ENCODE peak calls at places on chromosomes 11 and 22, in nine cellular contexts. P, S, K, R, E, T, Q, U and V are unnamed samples.

GRCh38 chr22:24037851-24038765 is 27.0 kb downstream of the CABIN1 start:
- DNase-seq in P (no peak), S (no peak), K (no peak), R (no peak), E (peak), T (no peak), Q (peak), U (no peak), V (no peak)

GRCh38 chr22:31378123-31378522 is 21.3 kb upstream of the DRG1 start:
- DNase-seq in P (no peak), S (no peak), K (no peak), R (no peak), E (no peak), T (no peak), Q (no peak), U (peak), V (no peak)

GRCh38 chr11:2314525-2315394 is 12.9 kb downstream of the TSPAN32 start:
- DNase-seq in P (peak), S (no peak), K (peak), R (peak), E (peak), T (peak), Q (no peak), U (peak), V (no peak)

GRCh38 chr11:112961751-112962747 is 829 bp downstream of the NCAM1 start:
- DNase-seq in P (no peak), S (peak), K (no peak), R (peak), E (no peak), T (no peak), Q (no peak), U (peak), V (no peak)

GRCh38 chr11:127270848-127271247 is 270.3 kb upstream of the KIRREL3 start:
- DNase-seq in P (no peak), S (no peak), K (no peak), R (no peak), E (no peak), T (no peak), Q (no peak), U (no peak), V (no peak)

GRCh38 chr11:2787816-2788750 is 88.3 kb upstream of the KCNQ1OT1 start:
- DNase-seq in P (no peak), S (peak), K (no peak), R (no peak), E (peak), T (no peak), Q (peak), U (no peak), V (no peak)

GRCh38 chr22:40633036-40633435 is 3.5 kb downstream of the MRTFA start:
- DNase-seq in P (no peak), S (no peak), K (no peak), R (no peak), E (no peak), T (no peak), Q (no peak), U (no peak), V (no peak)

GRCh38 chr11:132744771-132745170 is 787.5 kb downstream of the OPCML start:
- DNase-seq in P (no peak), S (no peak), K (no peak), R (no peak), E (no peak), T (no peak), Q (no peak), U (peak), V (no peak)

GRCh38 chr22:28703436-28703835 is 23.8 kb upstream of the TTC28 start:
- DNase-seq in P (no peak), S (no peak), K (no peak), R (no peak), E (no peak), T (no peak), Q (no peak), U (peak), V (no peak)

GRCh38 chr11:75626692-75627536 is 41.9 kb downstream of the MAP6 start:
- DNase-seq in P (no peak), S (no peak), K (no peak), R (no peak), E (no peak), T (peak), Q (no peak), U (no peak), V (no peak)

GRCh38 chr11:119584193-119585037 is 144.6 kb downstream of the NECTIN1 start:
- DNase-seq in P (no peak), S (peak), K (no peak), R (peak), E (peak), T (peak), Q (no peak), U (peak), V (peak)

GRCh38 chr11:6607190-6607635 is 3.6 kb downstream of the ILK start:
- DNase-seq in P (no peak), S (no peak), K (no peak), R (no peak), E (no peak), T (no peak), Q (peak), U (no peak), V (no peak)

GRCh38 chr11:86303257-86303656 is 1.2 kb downstream of the HIKESHI start:
- DNase-seq in P (no peak), S (no peak), K (no peak), R (no peak), E (no peak), T (no peak), Q (no peak), U (no peak), V (no peak)

GRCh38 chr11:14373941-14374646 is 15.1 kb upstream of the RRAS2 start:
- DNase-seq in P (peak), S (no peak), K (peak), R (no peak), E (peak), T (peak), Q (no peak), U (peak), V (peak)

GRCh38 chr11:22657101-22657694 is 9.2 kb upstream of the GAS2 start:
- DNase-seq in P (no peak), S (no peak), K (no peak), R (no peak), E (no peak), T (no peak), Q (no peak), U (no peak), V (no peak)

GRCh38 chr11:65553301-65554001 is 4.7 kb downstream of the LTBP3 start:
- DNase-seq in P (no peak), S (no peak), K (no peak), R (no peak), E (no peak), T (no peak), Q (no peak), U (no peak), V (no peak)

GRCh38 chr22:33726294-33726711 is 194.0 kb downstream of the LARGE1 start:
- DNase-seq in P (no peak), S (no peak), K (no peak), R (no peak), E (no peak), T (peak), Q (no peak), U (peak), V (no peak)

GRCh38 chr22:31288496-31289235 is 3.6 kb downstream of the PIK3IP1 start:
- DNase-seq in P (no peak), S (no peak), K (no peak), R (no peak), E (no peak), T (no peak), Q (peak), U (no peak), V (no peak)

GRCh38 chr22:48782817-48783511 is 1044.7 kb downstream of the BRD1 start:
- DNase-seq in P (peak), S (peak), K (no peak), R (no peak), E (no peak), T (no peak), Q (peak), U (no peak), V (no peak)
- TF ChIP-seq CTCF in P (no peak), S (peak), K (no peak), R (peak), E (no peak), T (no peak), Q (no peak), U (no peak), V (no peak)

DNA sequence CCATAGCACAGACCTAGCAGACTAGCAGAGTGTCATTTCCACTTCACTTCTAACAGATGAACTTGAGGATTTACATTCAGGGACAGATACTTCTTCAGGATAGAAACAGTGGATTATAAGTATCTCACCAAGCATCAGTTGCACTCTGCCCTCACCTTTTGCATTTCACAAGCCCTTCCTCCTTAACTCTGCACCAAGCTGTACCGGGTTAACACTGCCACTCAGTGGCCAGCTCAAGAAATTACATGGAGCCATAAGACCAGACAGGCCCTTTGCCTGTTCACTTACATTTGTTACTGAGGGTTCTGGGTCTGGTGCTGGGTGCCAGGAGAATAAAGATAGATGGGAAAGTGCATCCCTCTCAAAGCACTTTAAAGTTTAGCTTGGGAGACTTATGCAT is 309.8 kb downstream of the SHANK2 start:
- DNase-seq in P (no peak), S (peak), K (no peak), R (no peak), E (no peak), T (no peak), Q (no peak), U (no peak), V (no peak)
- TF ChIP-seq CTCF in P (no peak), S (peak), K (no peak), R (no peak), E (no peak), T (peak), Q (no peak), U (peak), V (no peak)

GRCh38 chr11:60589611-60590010 is 74.4 kb downstream of the MS4A13 start:
- DNase-seq in P (no peak), S (no peak), K (no peak), R (no peak), E (no peak), T (no peak), Q (no peak), U (no peak), V (no peak)
- TF ChIP-seq CTCF in P (no peak), S (peak), K (no peak), R (no peak), E (no peak), T (no peak), Q (no peak), U (no peak), V (peak)

DNA sequence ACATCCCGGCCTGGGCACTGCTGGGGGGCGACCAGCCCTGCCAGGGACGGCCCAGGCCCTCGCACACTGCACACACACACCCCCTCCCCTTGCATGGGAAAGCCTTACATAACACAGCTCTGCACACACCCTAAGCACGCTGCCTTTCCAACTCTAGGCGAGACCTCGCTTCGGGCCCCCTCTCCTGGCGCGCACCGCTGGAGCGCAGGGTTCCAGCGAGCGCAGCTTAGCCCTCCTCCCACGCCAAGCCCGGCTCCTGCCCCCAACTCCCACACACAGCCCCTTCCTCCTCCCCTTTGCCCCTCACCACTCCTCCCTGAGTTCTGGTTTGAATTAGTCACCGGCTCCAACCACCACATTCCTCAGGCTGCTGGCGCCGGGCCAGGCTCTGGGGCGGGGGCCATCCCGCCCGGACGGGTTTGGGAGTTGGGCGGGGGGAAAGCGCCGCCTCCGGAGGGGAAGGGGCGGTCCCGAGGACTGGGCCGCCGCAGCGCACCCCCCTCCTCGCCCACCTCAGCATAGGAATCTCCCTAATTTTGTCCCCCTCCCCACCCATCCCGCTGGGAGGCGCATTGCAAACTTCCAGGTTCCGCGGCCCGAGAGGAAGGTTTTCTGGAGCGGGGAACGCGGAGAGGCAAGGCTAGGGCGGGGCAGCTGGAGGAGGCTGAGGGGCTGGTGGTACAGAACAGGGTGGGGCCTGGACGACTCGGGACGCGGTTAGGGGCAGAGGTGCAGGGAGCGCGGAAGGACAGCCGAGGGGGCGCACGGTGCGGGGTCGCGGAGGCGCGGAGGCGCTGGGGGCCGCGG is 966 bp downstream of the AHNAK start:
- DNase-seq in P (peak), S (peak), K (peak), R (peak), E (peak), T (peak), Q (peak), U (peak), V (peak)
- TF ChIP-seq CTCF in P (no peak), S (no peak), K (no peak), R (no peak), E (no peak), T (no peak), Q (no peak), U (peak), V (no peak)